ENCODE peak calls at places on chromosomes 2 and 18, in nine cellular contexts. I is mammary epithelial cell, C is SK-N-SH, B is BE2C, Q is OCI-LY7, N is heart left ventricle, Z is AG04450, R is uterus, D is tibial artery. F is an unnamed sample.

GRCh38 chr2:143960177-143960576 is 559.7 kb downstream of the ZEB2 start:
- DNase-seq in I (no peak), C (no peak), B (no peak), Q (no peak), N (no peak), Z (no peak), R (no peak), D (no peak), F (no peak)

GRCh38 chr2:222296911-222297599 is 1.7 kb downstream of the PAX3 start:
- DNase-seq in I (no peak), C (no peak), B (no peak), Q (no peak), N (no peak), Z (no peak), R (no peak), D (no peak), F (no peak)

GRCh38 chr2:173511357-173511756 is 156.7 kb downstream of the CDCA7 start:
- DNase-seq in I (no peak), C (no peak), B (no peak), Q (no peak), N (no peak), Z (no peak), R (no peak), D (no peak), F (no peak)

GRCh38 chr2:138910427-138910826 is 130.2 kb upstream of the NXPH2 start:
- DNase-seq in I (no peak), C (no peak), B (no peak), Q (no peak), N (no peak), Z (no peak), R (no peak), D (no peak), F (no peak)

GRCh38 chr2:221502270-221502973 is 69.7 kb downstream of the EPHA4 start:
- DNase-seq in I (peak; percentile 70), C (no peak), B (no peak), Q (no peak), N (no peak), Z (no peak), R (no peak), D (no peak), F (no peak)

GRCh38 chr18:79529991-79530390 is 134.3 kb downstream of the NFATC1 start:
- DNase-seq in I (no peak), C (no peak), B (no peak), Q (no peak), N (peak; percentile 18), Z (no peak), R (peak; percentile 11), D (peak; percentile 10), F (no peak)

GRCh38 chr18:11654736-11655604 is 34.1 kb upstream of the GNAL start:
- DNase-seq in I (peak; percentile 54), C (peak; percentile 59), B (peak; percentile 19), Q (peak; percentile 53), N (peak; percentile 42), Z (no peak), R (peak; percentile 37), D (no peak), F (no peak)

GRCh38 chr18:62336618-62337017 is 11.5 kb downstream of the TNFRSF11A start:
- DNase-seq in I (no peak), C (no peak), B (no peak), Q (no peak), N (no peak), Z (no peak), R (no peak), D (no peak), F (peak; percentile 6)

GRCh38 chr2:91839904-91840868 is 3031.0 kb upstream of the TEKT4 start:
- DNase-seq in I (no peak), C (no peak), B (no peak), Q (no peak), N (no peak), Z (no peak), R (no peak), D (no peak), F (no peak)

GRCh38 chr2:232263295-232263694 is 115.3 kb upstream of the ALPP start:
- DNase-seq in I (no peak), C (no peak), B (no peak), Q (no peak), N (no peak), Z (no peak), R (no peak), D (no peak), F (no peak)

GRCh38 chr2:30639836-30640235 is 167.4 kb downstream of the CAPN13 start:
- DNase-seq in I (no peak), C (no peak), B (no peak), Q (no peak), N (no peak), Z (no peak), R (no peak), D (no peak), F (no peak)

DNA sequence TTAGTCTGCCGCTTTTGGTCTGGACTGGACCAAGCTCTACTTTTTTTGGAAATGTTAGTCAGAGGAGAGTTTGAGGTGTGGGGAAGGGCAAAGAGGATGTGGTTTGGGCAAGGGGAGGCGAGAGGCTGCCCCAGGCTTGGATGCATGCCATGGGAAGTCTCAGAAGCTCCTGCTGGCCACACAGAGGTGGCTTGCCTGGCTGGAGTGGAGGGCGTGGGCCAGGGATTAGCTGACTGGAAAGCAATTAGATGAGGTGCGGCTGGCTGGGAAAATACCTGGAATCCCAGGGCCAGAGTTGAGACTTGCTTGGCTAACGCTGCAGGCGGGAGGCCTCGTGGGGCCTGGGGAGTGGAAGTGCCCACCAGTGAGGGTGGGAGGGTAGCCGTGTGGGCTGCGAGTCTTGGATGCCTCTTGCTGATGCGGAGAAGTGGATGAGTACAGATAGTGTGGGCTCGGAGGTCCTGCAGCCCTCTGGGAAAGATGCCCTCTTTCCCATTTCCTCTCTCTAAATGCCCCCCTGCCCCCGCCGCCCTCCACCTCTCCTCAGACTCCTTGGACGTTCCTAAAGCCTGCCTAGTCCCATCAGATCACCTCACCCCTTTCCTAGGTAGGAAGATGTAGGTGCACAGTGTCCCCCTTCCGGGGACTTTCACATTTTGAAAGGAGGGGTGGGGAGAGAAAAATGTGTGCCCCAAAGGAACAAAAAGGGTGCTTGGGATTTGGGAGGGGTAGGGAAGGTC is 117.6 kb downstream of the SMAD7 start:
- DNase-seq in I (peak; percentile 93), C (no peak), B (no peak), Q (no peak), N (peak; percentile 57), Z (no peak), R (peak; percentile 21), D (peak; percentile 42), F (peak; percentile 76)
- H3K4me3 ChIP-seq in I (no peak overlapping the region), C (peak overlapping the region; percentile 62), B (no peak overlapping the region), Q (peak overlapping the region; percentile 58), N (no peak overlapping the region), Z (no peak overlapping the region), R (no peak overlapping the region), D (no peak overlapping the region), F (no peak overlapping the region)

DNA sequence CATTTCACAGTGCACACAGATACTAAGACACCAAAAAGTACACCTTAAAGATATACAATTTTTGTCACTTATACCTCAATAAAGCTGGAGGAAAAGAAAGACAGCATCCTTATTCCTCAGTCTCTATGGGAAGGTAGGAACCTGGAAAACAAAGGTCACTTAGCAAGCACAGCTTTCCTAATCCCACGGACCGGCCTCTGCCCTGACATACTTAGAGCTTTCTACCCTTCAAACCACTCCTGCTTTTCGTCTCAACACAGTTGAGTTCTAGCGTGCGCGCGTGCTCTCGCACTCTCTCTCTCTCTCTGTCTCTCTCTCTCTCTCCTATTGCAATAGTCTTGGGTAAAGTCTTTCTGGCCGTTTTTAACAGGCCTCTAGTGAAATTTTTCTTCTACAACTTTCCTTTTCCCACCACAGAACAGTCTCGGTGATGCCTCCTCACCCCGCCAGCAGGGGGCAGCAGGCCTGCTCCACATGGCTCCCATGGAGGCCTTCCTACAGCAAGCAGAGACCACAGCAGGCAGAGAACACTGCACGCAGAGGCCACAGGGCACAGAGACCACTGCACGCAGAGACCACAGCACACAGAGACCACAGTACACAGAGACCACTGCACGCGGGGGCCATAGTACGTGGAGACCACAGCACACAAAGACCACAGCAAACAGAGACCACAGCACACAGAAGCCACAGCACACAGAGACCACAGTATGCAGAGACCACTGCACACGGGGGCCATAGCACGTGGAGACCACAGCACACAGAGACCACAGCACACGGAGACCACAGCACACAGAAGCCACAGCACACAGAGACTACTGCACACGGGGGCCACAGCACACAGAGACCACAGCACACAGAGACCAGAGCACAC is 106.9 kb downstream of the FBXO15 start:
- DNase-seq in I (no peak), C (peak; percentile 50), B (peak; percentile 58), Q (peak; percentile 63), N (no peak), Z (no peak), R (no peak), D (no peak), F (peak; percentile 5)
- TF ChIP-seq CTCF in I (peak; percentile 75), C (peak; percentile 64), B (peak; percentile 64), Q (peak; percentile 74), N (peak; percentile 25), Z (peak; percentile 55), R (no peak), D (no peak), F (peak; percentile 76)

GRCh38 chr2:85216927-85217326 is 83.7 kb downstream of the TCF7L1 start:
- DNase-seq in I (peak; percentile 51), C (no peak), B (no peak), Q (no peak), N (no peak), Z (no peak), R (no peak), D (no peak), F (no peak)

GRCh38 chr2:85213404-85213803 is 80.2 kb downstream of the TCF7L1 start:
- DNase-seq in I (no peak), C (no peak), B (no peak), Q (no peak), N (no peak), Z (no peak), R (no peak), D (no peak), F (no peak)

GRCh38 chr2:85213893-85214512 is 80.8 kb downstream of the TCF7L1 start:
- DNase-seq in I (no peak), C (no peak), B (no peak), Q (no peak), N (no peak), Z (no peak), R (no peak), D (no peak), F (no peak)

GRCh38 chr2:85215074-85216050 is 82.2 kb downstream of the TCF7L1 start:
- DNase-seq in I (peak; percentile 55), C (peak; percentile 87), B (peak; percentile 51), Q (peak; percentile 8), N (peak; percentile 41), Z (peak; percentile 86), R (peak; percentile 43), D (no peak), F (peak; percentile 89)

GRCh38 chr2:85216051-85216431 is 82.8 kb downstream of the TCF7L1 start:
- DNase-seq in I (no peak), C (no peak), B (no peak), Q (no peak), N (no peak), Z (no peak), R (no peak), D (no peak), F (no peak)
- H3K4me3 ChIP-seq in I (no peak overlapping the region), C (peak overlapping the region; percentile 7), B (no peak overlapping the region), Q (no peak overlapping the region), N (no peak overlapping the region), Z (peak overlapping the region; percentile 31), R (no peak overlapping the region), D (no peak overlapping the region), F (no peak overlapping the region)

GRCh38 chr2:37829616-37830385 is 95.3 kb upstream of the RMDN2 start:
- DNase-seq in I (no peak), C (no peak), B (no peak), Q (no peak), N (no peak), Z (no peak), R (no peak), D (no peak), F (no peak)
- TF ChIP-seq CTCF in I (no peak), C (no peak), B (no peak), Q (no peak), N (no peak), Z (no peak), R (no peak), D (no peak), F (no peak)

GRCh38 chr2:74392449-74392743 is 12.3 kb upstream of the DCTN1 start:
- DNase-seq in I (no peak), C (no peak), B (no peak), Q (no peak), N (no peak), Z (no peak), R (no peak), D (no peak), F (no peak)
- H3K4me3 ChIP-seq in I (peak overlapping the region; percentile 79), C (peak overlapping the region; percentile 94), B (peak overlapping the region; percentile 91), Q (peak overlapping the region; percentile 89), N (no peak overlapping the region), Z (no peak overlapping the region), R (peak overlapping the region; percentile 91), D (peak overlapping the region; percentile 97), F (no peak overlapping the region)

F was measured in HFF-Myc.